ENCODE peak calls at places on chromosome 19, in seven cellular contexts. J, M, T, R, N, U and B are unnamed samples.

GRCh38 chr19:50822661-50823208 is 852 bp downstream of the KLK1 start:
- DNase-seq in J (no peak), M (no peak), T (no peak), R (no peak), N (no peak), U (no peak), B (no peak)

GRCh38 chr19:313988-314815 is 23.0 kb upstream of the PLPP2 start:
- DNase-seq in J (no peak), M (peak; percentile 13), T (no peak), R (no peak), N (no peak), U (no peak), B (no peak)

GRCh38 chr19:41701401-41702075 is 6.9 kb upstream of the CEACAM5 start:
- DNase-seq in J (no peak), M (peak; percentile 31), T (no peak), R (no peak), N (no peak), U (peak; percentile 70), B (no peak)

GRCh38 chr19:12660980-12661379 is 5.6 kb downstream of the MAN2B1 start:
- DNase-seq in J (no peak), M (no peak), T (no peak), R (no peak), N (no peak), U (no peak), B (no peak)

GRCh38 chr19:44757057-44757734 is 8.7 kb downstream of the BCL3 start:
- DNase-seq in J (peak; percentile 66), M (peak; percentile 28), T (no peak), R (peak; percentile 62), N (peak; percentile 93), U (peak; percentile 48), B (no peak)

GRCh38 chr19:50460161-50460765 is 16.0 kb upstream of the EMC10 start:
- DNase-seq in J (no peak), M (no peak), T (peak; percentile 79), R (no peak), N (peak; percentile 34), U (no peak), B (peak; percentile 42)

GRCh38 chr19:55697069-55697440 is 22.0 kb downstream of the EPN1 start:
- DNase-seq in J (no peak), M (no peak), T (no peak), R (no peak), N (no peak), U (no peak), B (no peak)

GRCh38 chr19:27843861-27844260 is 1369.1 kb downstream of the UQCRFS1 start:
- DNase-seq in J (no peak), M (no peak), T (no peak), R (no peak), N (no peak), U (no peak), B (no peak)

GRCh38 chr19:35641515-35642151 is at the start of gene ETV2:
- DNase-seq in J (no peak), M (peak; percentile 30), T (peak; percentile 73), R (peak; percentile 52), N (peak; percentile 61), U (peak; percentile 34), B (peak; percentile 25)

GRCh38 chr19:29290853-29291252 is 77.9 kb upstream of the UQCRFS1 start:
- DNase-seq in J (no peak), M (no peak), T (no peak), R (no peak), N (no peak), U (no peak), B (no peak)

GRCh38 chr19:40147693-40148347 is 43.4 kb upstream of the MAP3K10 start:
- DNase-seq in J (no peak), M (no peak), T (no peak), R (no peak), N (peak; percentile 73), U (peak; percentile 11), B (no peak)

GRCh38 chr19:33311326-33311682 is 9.0 kb upstream of the CEBPA start:
- DNase-seq in J (no peak), M (peak; percentile 68), T (no peak), R (no peak), N (no peak), U (peak; percentile 60), B (no peak)

GRCh38 chr19:1936916-1937610 is 3.9 kb upstream of the CSNK1G2 start:
- DNase-seq in J (no peak), M (no peak), T (no peak), R (no peak), N (no peak), U (no peak), B (no peak)

GRCh38 chr19:10975374-10976036 is 14.7 kb downstream of the SMARCA4 start:
- DNase-seq in J (no peak), M (peak; percentile 67), T (no peak), R (no peak), N (peak; percentile 85), U (no peak), B (no peak)

GRCh38 chr19:10084803-10085202 is 1.3 kb upstream of the SHFL start:
- DNase-seq in J (no peak), M (no peak), T (no peak), R (no peak), N (no peak), U (no peak), B (no peak)

GRCh38 chr19:39341720-39342604 is at the start of gene SAMD4B:
- DNase-seq in J (peak; percentile 98), M (peak; percentile 99), T (peak; percentile 99), R (peak; percentile 99), N (peak; percentile 99), U (peak; percentile 99), B (peak; percentile 97)

GRCh38 chr19:17883627-17884413 is 12.1 kb downstream of the SLC5A5 start:
- DNase-seq in J (no peak), M (no peak), T (no peak), R (no peak), N (no peak), U (no peak), B (no peak)

GRCh38 chr19:31340059-31341025 is 8.9 kb downstream of the TSHZ3 start:
- DNase-seq in J (no peak), M (no peak), T (no peak), R (no peak), N (peak; percentile 56), U (no peak), B (no peak)

GRCh38 chr19:31335716-31336115 is 13.5 kb downstream of the TSHZ3 start:
- DNase-seq in J (no peak), M (peak; percentile 10), T (no peak), R (no peak), N (no peak), U (no peak), B (no peak)

GRCh38 chr19:31339405-31339804 is 9.8 kb downstream of the TSHZ3 start:
- DNase-seq in J (no peak), M (no peak), T (no peak), R (peak; percentile 30), N (peak; percentile 16), U (no peak), B (no peak)

GRCh38 chr19:31337007-31337914 is 12.0 kb downstream of the TSHZ3 start:
- DNase-seq in J (no peak), M (no peak), T (no peak), R (peak; percentile 37), N (peak; percentile 34), U (no peak), B (no peak)

GRCh38 chr19:31338069-31338767 is 11.0 kb downstream of the TSHZ3 start:
- DNase-seq in J (no peak), M (no peak), T (no peak), R (peak; percentile 72), N (peak; percentile 92), U (peak; percentile 47), B (no peak)
- TF ChIP-seq CTCF in J (peak; percentile 43), M (no peak), T (no peak), R (peak; percentile 64), N (peak; percentile 89), U (peak; percentile 58), B (no peak)

GRCh38 chr19:45782162-45782623 is at the start of gene DMPK:
- DNase-seq in J (peak; percentile 70), M (no peak), T (no peak), R (no peak), N (peak; percentile 35), U (no peak), B (no peak)

GRCh38 chr19:45780448-45781281 is 1.6 kb downstream of the DMPK start:
- DNase-seq in J (no peak), M (no peak), T (no peak), R (no peak), N (no peak), U (no peak), B (no peak)

GRCh38 chr19:45780146-45780447 is 2.2 kb downstream of the DMPK start:
- DNase-seq in J (no peak), M (no peak), T (no peak), R (no peak), N (no peak), U (no peak), B (no peak)

GRCh38 chr19:45782820-45783785 is 813 bp upstream of the DMPK start:
- DNase-seq in J (peak; percentile 94), M (no peak), T (no peak), R (no peak), N (peak; percentile 73), U (peak; percentile 52), B (no peak)

GRCh38 chr19:45781282-45782161 is 768 bp downstream of the DMPK start:
- DNase-seq in J (peak; percentile 95), M (peak; percentile 72), T (no peak), R (no peak), N (no peak), U (peak; percentile 50), B (no peak)
- TF ChIP-seq CTCF in J (no peak), M (no peak), T (no peak), R (no peak), N (no peak), U (no peak), B (no peak)

GRCh38 chr19:6216996-6217751 is 62.6 kb downstream of the MLLT1 start:
- DNase-seq in J (no peak), M (no peak), T (no peak), R (peak; percentile 79), N (peak; percentile 83), U (no peak), B (no peak)
- TF ChIP-seq CTCF in J (no peak), M (no peak), T (no peak), R (no peak), N (no peak), U (no peak), B (no peak)

GRCh38 chr19:8832132-8833021 is at the start of the genes MBD3L1 and ZNF558:
- DNase-seq in J (peak; percentile 99), M (peak; percentile 97), T (peak; percentile 98), R (peak; percentile 98), N (peak; percentile 99), U (peak; percentile 98), B (peak; percentile 99)
- TF ChIP-seq CTCF in J (no peak), M (no peak), T (peak; percentile 14), R (no peak), N (no peak), U (peak; percentile 25), B (no peak)

DNA sequence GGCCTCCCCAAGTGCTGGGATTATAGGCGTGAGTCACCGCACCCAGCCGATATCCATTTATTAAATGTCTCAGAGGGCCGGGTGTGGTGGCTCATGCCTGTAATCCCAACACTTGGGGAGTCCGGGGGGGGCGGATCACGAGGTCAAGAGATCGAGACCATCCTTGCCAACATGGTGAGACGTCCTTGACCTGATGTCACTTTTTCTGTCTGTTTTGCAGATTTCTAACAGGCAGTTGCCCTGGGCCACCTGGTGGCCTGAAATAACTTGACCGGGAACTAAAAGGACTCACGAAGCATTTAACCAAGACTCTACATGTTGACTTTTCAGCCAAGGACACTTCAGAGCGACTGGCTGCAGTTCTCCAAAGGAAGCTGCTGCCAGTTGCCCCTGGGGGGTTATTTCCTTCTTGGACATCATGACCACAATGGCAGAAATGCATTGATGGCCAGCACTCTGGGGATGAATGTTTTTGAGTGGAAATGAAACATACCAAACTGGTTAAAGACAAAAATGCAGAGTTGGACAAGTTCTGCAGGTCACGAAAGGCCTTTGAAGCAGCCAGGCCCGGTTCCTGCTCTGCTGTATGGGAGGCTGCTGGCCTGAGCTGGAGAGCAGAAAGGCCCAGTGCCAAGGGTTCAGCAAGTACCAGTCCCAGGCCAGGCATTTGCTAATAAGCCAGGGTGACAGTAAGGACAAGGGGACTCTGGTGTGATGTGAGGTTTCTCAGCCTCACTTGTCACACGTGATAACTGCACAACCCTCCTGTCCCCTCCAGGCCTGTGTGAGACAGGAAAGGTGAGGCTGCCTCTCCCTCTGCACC is 8.3 kb downstream of the ZNF837 start:
- DNase-seq in J (no peak), M (no peak), T (no peak), R (no peak), N (no peak), U (no peak), B (no peak)
- TF ChIP-seq CTCF in J (no peak), M (no peak), T (no peak), R (peak; percentile 16), N (peak; percentile 13), U (no peak), B (no peak)